ENCODE peak calls at places on chromosomes 11 and 22, in four cellular contexts. One of them, this sample, is unnamed.

GRCh38 chr11:112024178-112024777 is 930 bp upstream of the DLAT start:
- DNase-seq in PC-3: no peak
- DNase-seq in SK-N-SH: no peak
- DNase-seq in HCT116: no peak
- DNase-seq in this sample: no peak

GRCh38 chr11:623999-624704 is 603 bp downstream of the CDHR5 start:
- DNase-seq in PC-3: peak; percentile 64
- DNase-seq in SK-N-SH: no peak
- DNase-seq in HCT116: peak; percentile 48
- DNase-seq in this sample: peak; percentile 82

GRCh38 chr11:65551572-65552398 is 6.4 kb downstream of the LTBP3 start:
- DNase-seq in SK-N-SH: peak; percentile 85
- DNase-seq in HCT116: peak; percentile 64
- DNase-seq in PC-3: peak; percentile 71
- DNase-seq in this sample: peak; percentile 78

GRCh38 chr11:120546312-120547205 is 35.0 kb downstream of the GRIK4 start:
- DNase-seq in HCT116: peak; percentile 58
- DNase-seq in SK-N-SH: no peak
- DNase-seq in PC-3: peak; percentile 97
- DNase-seq in this sample: peak; percentile 74

GRCh38 chr11:39374963-39375698 is 2084.3 kb downstream of the LRRC4C start:
- DNase-seq in PC-3: peak; percentile 67
- DNase-seq in SK-N-SH: peak; percentile 20
- DNase-seq in HCT116: peak; percentile 10
- DNase-seq in this sample: peak; percentile 58

GRCh38 chr22:42685941-42686666 is 34.6 kb downstream of the A4GALT start:
- DNase-seq in PC-3: no peak
- DNase-seq in HCT116: no peak
- DNase-seq in SK-N-SH: peak; percentile 45
- DNase-seq in this sample: peak; percentile 44

GRCh38 chr11:77171885-77172665 is 44.0 kb downstream of the MYO7A start:
- DNase-seq in PC-3: no peak
- DNase-seq in HCT116: no peak
- DNase-seq in SK-N-SH: no peak
- DNase-seq in this sample: peak; percentile 54

GRCh38 chr11:31799036-31799793 is 11.9 kb downstream of the PAX6 start:
- DNase-seq in HCT116: no peak
- DNase-seq in SK-N-SH: peak; percentile 41
- DNase-seq in PC-3: no peak
- DNase-seq in this sample: no peak

GRCh38 chr11:117230286-117230961 is 1.4 kb downstream of the PCSK7 start:
- DNase-seq in PC-3: peak; percentile 36
- DNase-seq in SK-N-SH: no peak
- DNase-seq in HCT116: no peak
- DNase-seq in this sample: no peak

GRCh38 chr11:134752964-134753804 is 341.1 kb upstream of the B3GAT1 start:
- DNase-seq in HCT116: no peak
- DNase-seq in PC-3: no peak
- DNase-seq in SK-N-SH: no peak
- DNase-seq in this sample: no peak

GRCh38 chr11:35276396-35276795 is 137.4 kb downstream of the CD44 start:
- DNase-seq in HCT116: no peak
- DNase-seq in PC-3: peak; percentile 61
- DNase-seq in SK-N-SH: no peak
- DNase-seq in this sample: no peak

GRCh38 chr11:9736365-9736764 is 72.5 kb downstream of the SWAP70 start:
- DNase-seq in SK-N-SH: no peak
- DNase-seq in PC-3: no peak
- DNase-seq in HCT116: no peak
- DNase-seq in this sample: no peak

GRCh38 chr22:38454361-38455062 is 487 bp downstream of the KCNJ4 start:
- DNase-seq in PC-3: no peak
- DNase-seq in SK-N-SH: peak; percentile 54
- DNase-seq in HCT116: no peak
- DNase-seq in this sample: no peak

GRCh38 chr11:127042445-127042844 is 41.9 kb upstream of the KIRREL3 start:
- DNase-seq in HCT116: no peak
- DNase-seq in PC-3: no peak
- DNase-seq in SK-N-SH: no peak
- DNase-seq in this sample: no peak

GRCh38 chr22:46577361-46578249 is 40.2 kb upstream of the CELSR1 start:
- DNase-seq in SK-N-SH: peak; percentile 76
- DNase-seq in HCT116: no peak
- DNase-seq in PC-3: no peak
- DNase-seq in this sample: peak; percentile 33

GRCh38 chr11:109251230-109251629 is 170.8 kb upstream of the C11orf87 start:
- DNase-seq in HCT116: no peak
- DNase-seq in SK-N-SH: no peak
- DNase-seq in PC-3: no peak
- DNase-seq in this sample: no peak

GRCh38 chr11:2886191-2886894 is 768 bp upstream of the CDKN1C start:
- DNase-seq in HCT116: no peak
- DNase-seq in PC-3: no peak
- DNase-seq in SK-N-SH: no peak
- DNase-seq in this sample: peak; percentile 79

GRCh38 chr22:42747701-42748513 is 27.2 kb upstream of the A4GALT start:
- DNase-seq in PC-3: no peak
- DNase-seq in HCT116: no peak
- DNase-seq in SK-N-SH: no peak
- DNase-seq in this sample: peak; percentile 19

GRCh38 chr11:35013514-35014191 is 97.2 kb downstream of the PDHX start:
- DNase-seq in SK-N-SH: no peak
- DNase-seq in HCT116: no peak
- DNase-seq in PC-3: no peak
- DNase-seq in this sample: no peak

GRCh38 chr11:35357893-35358292 is 61.5 kb downstream of the SLC1A2 start:
- DNase-seq in SK-N-SH: no peak
- DNase-seq in HCT116: no peak
- DNase-seq in PC-3: peak; percentile 45
- DNase-seq in this sample: no peak

GRCh38 chr11:9616858-9617257 is 43.4 kb downstream of the WEE1 start:
- DNase-seq in SK-N-SH: no peak
- DNase-seq in HCT116: no peak
- DNase-seq in PC-3: no peak
- DNase-seq in this sample: no peak

GRCh38 chr11:115541518-115541917 is 37.3 kb upstream of the CADM1 start:
- DNase-seq in HCT116: no peak
- DNase-seq in PC-3: no peak
- DNase-seq in SK-N-SH: no peak
- DNase-seq in this sample: no peak

GRCh38 chr22:26903030-26903856 is 245.9 kb downstream of the MIAT start:
- DNase-seq in PC-3: no peak
- DNase-seq in HCT116: no peak
- DNase-seq in SK-N-SH: no peak
- DNase-seq in this sample: peak; percentile 46

GRCh38 chr11:64620286-64620962 is 29.4 kb downstream of the SLC22A12 start:
- DNase-seq in PC-3: no peak
- DNase-seq in SK-N-SH: peak; percentile 85
- DNase-seq in HCT116: no peak
- DNase-seq in this sample: peak; percentile 80

GRCh38 chr11:33953289-33953688 is 61.4 kb upstream of the LMO2 start:
- DNase-seq in SK-N-SH: no peak
- DNase-seq in HCT116: no peak
- DNase-seq in PC-3: peak; percentile 36
- DNase-seq in this sample: no peak

GRCh38 chr11:64230985-64231365 is 627 bp downstream of the DNAJC4 start:
- DNase-seq in HCT116: no peak
- DNase-seq in PC-3: no peak
- DNase-seq in SK-N-SH: peak; percentile 44
- DNase-seq in this sample: no peak

GRCh38 chr11:120805960-120806555 is 217.8 kb upstream of the TBCEL start:
- DNase-seq in HCT116: no peak
- DNase-seq in PC-3: no peak
- DNase-seq in SK-N-SH: no peak
- DNase-seq in this sample: no peak

GRCh38 chr22:42296381-42296853 is 26.0 kb upstream of the TCF20 start:
- DNase-seq in SK-N-SH: peak; percentile 90
- DNase-seq in PC-3: no peak
- DNase-seq in HCT116: no peak
- DNase-seq in this sample: peak; percentile 53

GRCh38 chr22:38784035-38784434 is 9.9 kb downstream of the DNAL4 start:
- DNase-seq in PC-3: no peak
- DNase-seq in SK-N-SH: no peak
- DNase-seq in HCT116: no peak
- DNase-seq in this sample: no peak

GRCh38 chr11:69689484-69690319 is 14.1 kb downstream of the FGF19 start:
- DNase-seq in PC-3: no peak
- DNase-seq in SK-N-SH: no peak
- DNase-seq in HCT116: no peak
- DNase-seq in this sample: no peak

GRCh38 chr11:100719809-100720221 is 32.7 kb downstream of the ARHGAP42 start:
- DNase-seq in PC-3: peak; percentile 94
- DNase-seq in HCT116: peak; percentile 63
- DNase-seq in SK-N-SH: no peak
- DNase-seq in this sample: peak; percentile 45

GRCh38 chr22:31345331-31346254 is 553 bp downstream of the PATZ1 start:
- DNase-seq in HCT116: peak; percentile 68
- DNase-seq in SK-N-SH: peak; percentile 98
- DNase-seq in PC-3: peak; percentile 82
- DNase-seq in this sample: peak; percentile 96

GRCh38 chr11:57425565-57426438 is 1.1 kb downstream of the SLC43A3 start:
- DNase-seq in SK-N-SH: no peak
- DNase-seq in PC-3: no peak
- DNase-seq in HCT116: no peak
- DNase-seq in this sample: peak; percentile 32

DNA sequence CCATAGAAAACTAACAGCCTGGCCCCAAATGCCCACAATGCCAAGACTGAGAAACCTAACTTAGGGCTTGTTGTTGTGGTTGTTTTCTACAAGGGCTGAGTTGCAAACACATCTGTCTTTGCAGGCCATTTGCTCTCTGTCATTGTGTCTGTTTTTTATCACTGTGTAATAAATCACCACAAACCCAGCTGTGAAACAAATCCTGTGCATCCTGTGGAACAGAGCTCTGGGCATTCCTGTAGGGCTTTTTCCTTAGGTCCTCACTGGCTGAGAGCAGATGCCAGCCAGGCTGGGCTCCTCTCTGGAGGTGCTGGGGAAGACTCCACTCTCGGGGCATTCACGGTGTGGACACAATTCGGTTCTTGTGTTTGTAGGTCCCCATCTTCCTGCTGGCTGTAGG is 15.7 kb upstream of the SYT8 start:
- DNase-seq in PC-3: no peak
- DNase-seq in HCT116: no peak
- DNase-seq in SK-N-SH: no peak
- DNase-seq in this sample: no peak
- TF ChIP-seq EZH2phosphoT487 in PC-3: no peak
- TF ChIP-seq EZH2phosphoT487 in HCT116: no peak
- TF ChIP-seq EZH2phosphoT487 in SK-N-SH: no peak
- TF ChIP-seq EZH2phosphoT487 in this sample: no peak

GRCh38 chr11:44737686-44738085 is 10.9 kb downstream of the TSPAN18 start:
- DNase-seq in HCT116: no peak
- DNase-seq in PC-3: no peak
- DNase-seq in SK-N-SH: no peak
- DNase-seq in this sample: no peak
- H3K4me1 ChIP-seq in HCT116: no peaks in the 10 kb centered on the region
- H3K4me1 ChIP-seq in PC-3: no peaks in the 10 kb centered on the region
- H3K4me1 ChIP-seq in SK-N-SH: peaks cover 50% of the 10 kb centered on the region
- H3K4me1 ChIP-seq in this sample: no peaks in the 10 kb centered on the region

GRCh38 chr11:132028380-132029240 is 658.2 kb downstream of the NTM start:
- DNase-seq in PC-3: peak; percentile 44
- DNase-seq in HCT116: no peak
- DNase-seq in SK-N-SH: peak; percentile 46
- DNase-seq in this sample: peak; percentile 58

GRCh38 chr11:132022285-132022684 is 651.9 kb downstream of the NTM start:
- DNase-seq in HCT116: no peak
- DNase-seq in SK-N-SH: no peak
- DNase-seq in PC-3: no peak
- DNase-seq in this sample: no peak

GRCh38 chr11:132022718-132023117 is 652.3 kb downstream of the NTM start:
- DNase-seq in SK-N-SH: no peak
- DNase-seq in PC-3: no peak
- DNase-seq in HCT116: no peak
- DNase-seq in this sample: no peak

GRCh38 chr11:132026746-132027145 is 656.3 kb downstream of the NTM start:
- DNase-seq in HCT116: no peak
- DNase-seq in PC-3: no peak
- DNase-seq in SK-N-SH: no peak
- DNase-seq in this sample: no peak

DNA sequence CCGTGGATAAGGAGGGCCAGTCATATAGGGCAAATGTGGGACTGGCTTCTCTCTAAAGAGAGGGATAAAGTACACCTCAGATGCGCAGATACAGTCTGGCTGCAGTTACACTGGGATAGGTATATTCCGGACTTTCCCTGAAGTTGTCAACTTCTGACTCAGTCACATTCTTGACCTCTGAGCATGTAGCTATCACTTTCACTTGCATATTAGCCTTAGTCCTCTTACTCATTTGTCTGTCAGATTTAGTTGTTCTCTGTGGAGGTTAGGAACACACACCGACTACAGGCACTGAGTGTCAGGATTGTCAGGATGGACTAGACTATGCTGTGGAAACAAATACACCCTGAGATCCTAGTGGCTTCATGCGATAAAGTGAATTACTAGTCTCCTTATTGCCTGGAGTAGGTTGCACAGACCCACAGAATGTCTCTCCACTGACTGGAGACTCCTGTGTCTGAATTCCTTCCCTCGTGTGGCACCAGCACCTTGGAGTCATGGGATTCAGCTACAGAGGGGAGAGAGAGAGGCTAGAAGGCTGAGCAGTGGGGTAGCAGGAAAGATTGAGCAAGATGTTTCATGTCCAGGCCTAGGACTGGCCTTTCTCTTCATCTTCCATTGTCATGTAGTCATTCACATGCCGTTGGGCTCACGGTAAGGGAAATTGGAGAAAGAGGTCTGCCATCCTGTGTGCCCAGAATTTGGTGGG is 654.3 kb downstream of the NTM start:
- DNase-seq in HCT116: no peak
- DNase-seq in SK-N-SH: no peak
- DNase-seq in PC-3: peak; percentile 84
- DNase-seq in this sample: no peak
- TF ChIP-seq EZH2phosphoT487 in HCT116: no peak
- TF ChIP-seq EZH2phosphoT487 in SK-N-SH: no peak
- TF ChIP-seq EZH2phosphoT487 in PC-3: no peak
- TF ChIP-seq EZH2phosphoT487 in this sample: no peak

GRCh38 chr11:58637367-58637766 is 14.9 kb downstream of the CNTF start:
- DNase-seq in SK-N-SH: no peak
- DNase-seq in PC-3: no peak
- DNase-seq in HCT116: no peak
- DNase-seq in this sample: no peak
- H3K4me1 ChIP-seq in SK-N-SH: no peaks in the 10 kb centered on the region
- H3K4me1 ChIP-seq in PC-3: no peaks in the 10 kb centered on the region
- H3K4me1 ChIP-seq in HCT116: no peaks in the 10 kb centered on the region
- H3K4me1 ChIP-seq in this sample: peaks cover 1% of the 10 kb centered on the region

GRCh38 chr22:47620391-47620790 is 857.9 kb downstream of the TBC1D22A start:
- DNase-seq in SK-N-SH: no peak
- DNase-seq in HCT116: no peak
- DNase-seq in PC-3: no peak
- DNase-seq in this sample: no peak
- TF ChIP-seq EZH2phosphoT487 in SK-N-SH: no peak
- TF ChIP-seq EZH2phosphoT487 in HCT116: no peak
- TF ChIP-seq EZH2phosphoT487 in PC-3: no peak
- TF ChIP-seq EZH2phosphoT487 in this sample: no peak

This sample was measured in hepatocyte.